ENCODE peak calls at places on chromosome 2, in nine cellular contexts. N is right atrium auricular region, W is GM06990, M is cardiac muscle cell, K is breast epithelium, H is tibial artery, L is mucosa of descending colon, O is gastrocnemius medialis, U is coronary artery. P is an unnamed sample.

GRCh38 chr2:233865838-233866237 is 2.3 kb downstream of the MSL3B start:
- DNase-seq in M (no peak), O (no peak), W (no peak), K (no peak), H (no peak), N (no peak), U (no peak), L (no peak), P (no peak)

GRCh38 chr2:127683766-127684165 is 8.4 kb upstream of the LIMS2 start:
- DNase-seq in W (no peak), H (no peak), K (peak), N (peak), O (no peak), L (no peak), U (no peak), M (no peak), P (peak)

GRCh38 chr2:71694501-71695234 is 241.3 kb downstream of the DYSF start:
- DNase-seq in U (no peak), K (no peak), W (no peak), O (peak), H (peak), L (no peak), N (no peak), M (no peak), P (no peak)

GRCh38 chr2:219514836-219515235 is 554 bp downstream of the ASIC4 start:
- DNase-seq in U (no peak), H (no peak), O (no peak), L (peak), N (no peak), M (no peak), K (no peak), W (no peak), P (no peak)

GRCh38 chr2:174774828-174775227 is 10.6 kb upstream of the CHRNA1 start:
- DNase-seq in U (no peak), K (no peak), M (no peak), L (no peak), O (no peak), H (no peak), W (no peak), N (no peak), P (no peak)

GRCh38 chr2:197273485-197273884 is 37.1 kb downstream of the ANKRD44 start:
- DNase-seq in U (no peak), N (no peak), W (no peak), K (no peak), O (peak), L (no peak), H (no peak), M (no peak), P (no peak)

GRCh38 chr2:137928547-137929503 is 35.4 kb upstream of the HNMT start:
- DNase-seq in O (no peak), N (no peak), U (no peak), H (no peak), W (no peak), M (peak), K (no peak), L (no peak), P (peak)

GRCh38 chr2:5042666-5043440 is 649.3 kb upstream of the SOX11 start:
- DNase-seq in M (no peak), W (no peak), U (no peak), N (no peak), O (no peak), L (no peak), K (no peak), H (no peak), P (no peak)

GRCh38 chr2:153971250-153971649 is 99.5 kb downstream of the GALNT13 start:
- DNase-seq in N (no peak), K (no peak), U (no peak), M (no peak), L (no peak), W (no peak), H (no peak), O (no peak), P (no peak)

GRCh38 chr2:19540739-19541503 is 182.5 kb upstream of the OSR1 start:
- DNase-seq in H (no peak), U (no peak), K (no peak), O (no peak), L (no peak), W (no peak), M (no peak), N (no peak), P (peak)
- H3K4me3 ChIP-seq in H (no peak), U (no peak), K (no peak), O (no peak), L (no peak), W (no peak), M (no peak), N (no peak), P (peak)

DNA sequence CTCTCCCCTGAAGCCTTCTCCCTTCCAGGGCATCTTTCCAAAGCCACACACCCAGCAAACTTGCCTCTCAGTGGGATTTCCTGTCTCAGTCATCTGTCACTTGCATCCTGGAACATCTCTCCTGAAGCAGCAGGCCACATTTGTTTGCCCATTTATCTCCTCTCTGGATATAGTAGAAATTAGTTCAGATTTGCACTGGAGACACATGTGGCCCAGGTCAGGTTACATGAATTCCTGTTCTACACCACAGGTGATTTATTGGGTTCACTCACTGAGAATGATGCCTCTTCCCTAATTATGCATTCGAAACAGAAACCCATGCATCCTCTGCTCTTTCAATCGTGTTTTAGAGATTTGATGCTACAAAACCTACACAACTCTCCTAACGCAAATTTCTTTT is 221.1 kb downstream of the CLIP4 start:
- DNase-seq in K (no peak), U (no peak), W (no peak), N (no peak), L (no peak), H (no peak), O (no peak), M (no peak), P (no peak)
- H3K4me3 ChIP-seq in K (no peak), U (no peak), W (no peak), N (no peak), L (no peak), H (no peak), O (no peak), M (no peak), P (no peak)

GRCh38 chr2:80326214-80326613 is 21.7 kb upstream of the LRRTM1 start:
- DNase-seq in U (no peak), O (no peak), M (peak), W (no peak), K (no peak), L (no peak), H (no peak), N (no peak), P (peak)

GRCh38 chr2:80322337-80322920 is 17.9 kb upstream of the LRRTM1 start:
- DNase-seq in N (no peak), H (no peak), U (no peak), L (no peak), K (no peak), W (no peak), M (no peak), O (no peak), P (no peak)

GRCh38 chr2:80328033-80328635 is 23.6 kb upstream of the LRRTM1 start:
- DNase-seq in L (no peak), M (peak), O (no peak), H (no peak), U (no peak), K (no peak), N (no peak), W (no peak), P (no peak)

GRCh38 chr2:80326861-80327260 is 22.3 kb upstream of the LRRTM1 start:
- DNase-seq in W (no peak), N (no peak), K (no peak), U (no peak), H (no peak), L (no peak), O (no peak), M (no peak), P (no peak)

GRCh38 chr2:80322958-80323357 is 18.4 kb upstream of the LRRTM1 start:
- DNase-seq in H (no peak), L (no peak), K (no peak), M (no peak), O (no peak), U (no peak), N (no peak), W (no peak), P (no peak)
- H3K4me3 ChIP-seq in H (no peak), L (no peak), K (no peak), M (no peak), O (no peak), U (no peak), N (no peak), W (no peak), P (no peak)

DNA sequence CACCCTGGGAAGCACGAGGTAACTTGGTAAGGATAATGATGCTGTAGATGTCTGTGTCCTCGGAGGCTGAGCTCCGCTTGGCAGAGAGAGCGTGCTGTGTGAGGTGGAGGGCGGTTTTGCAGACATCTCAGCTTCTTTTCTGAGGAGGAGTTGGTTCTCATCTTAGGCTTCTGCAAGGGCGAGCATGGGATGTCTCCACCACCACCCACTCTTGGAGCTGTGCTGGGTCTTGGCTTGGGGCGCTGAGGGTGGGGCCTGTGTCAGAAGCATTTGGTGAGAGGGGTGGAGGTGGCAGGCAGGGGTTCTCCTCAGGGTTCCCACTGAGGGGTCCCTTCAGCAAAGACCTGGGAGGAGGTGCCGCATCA is 9.2 kb downstream of the OXER1 start:
- DNase-seq in K (no peak), H (no peak), W (no peak), N (no peak), O (no peak), U (no peak), M (no peak), L (peak), P (peak)
- H3K4me3 ChIP-seq in K (no peak), H (no peak), W (no peak), N (no peak), O (no peak), U (no peak), M (no peak), L (no peak), P (no peak)

P was measured in foreskin fibroblast.